ENCODE peak calls at places on chromosome 3, in nine cellular contexts. A is HTR-8/SVneo; J is amniotic stem cell; T is activated CD4-positive, CD25-positive, alpha-beta regulatory T cell treated with anti-CD3 and anti-CD28 coated beads, Interleukin-2, amount 50 U/mL, for 72 hours; B is stimulated activated naive CD4-positive, alpha-beta T cell; H is epithelial cell of proximal tubule; G is type B pancreatic cell; F is hippocampal formation; U is choroid plexus epithelial cell. I is an unnamed sample.

GRCh38 chr3:24740367-24740766 is 245.7 kb upstream of the THRB start:
- DNase-seq in G (no peak), J (no peak), U (no peak), H (no peak), B (no peak), A (no peak), T (no peak), F (no peak), I (no peak)

GRCh38 chr3:38647217-38647970 is 2.1 kb downstream of the SCN5A start:
- DNase-seq in T (no peak), F (no peak), U (no peak), J (no peak), H (no peak), G (no peak), A (no peak), B (no peak), I (peak; percentile 48)

GRCh38 chr3:150911780-150912179 is 6.5 kb upstream of the MINDY4B start:
- DNase-seq in H (no peak), B (no peak), U (no peak), A (no peak), J (no peak), T (no peak), G (no peak), F (no peak), I (no peak)

GRCh38 chr3:129794319-129795201 is 99.0 kb downstream of the TMCC1 start:
- DNase-seq in F (no peak), J (no peak), T (no peak), B (peak; percentile 19), U (peak; percentile 38), H (peak; percentile 70), G (peak; percentile 73), A (peak; percentile 14), I (no peak)

GRCh38 chr3:122245513-122246174 is 62.2 kb downstream of the CASR start:
- DNase-seq in A (no peak), F (no peak), H (no peak), J (no peak), B (peak; percentile 7), G (no peak), U (peak; percentile 20), T (no peak), I (no peak)

GRCh38 chr3:170780955-170781354 is 89.0 kb downstream of the RPL22L1 start:
- DNase-seq in T (no peak), F (no peak), H (peak; percentile 32), G (no peak), B (no peak), J (no peak), A (no peak), U (peak; percentile 63), I (no peak)

GRCh38 chr3:117304681-117305080 is 595.1 kb downstream of the TUSC7 start:
- DNase-seq in J (no peak), H (no peak), A (no peak), B (no peak), U (no peak), F (no peak), T (no peak), G (no peak), I (no peak)

GRCh38 chr3:12545473-12545791 is at the start of gene MKRN2OS:
- DNase-seq in J (no peak), T (no peak), U (no peak), A (no peak), H (no peak), B (no peak), F (no peak), G (no peak), I (no peak)

GRCh38 chr3:157477441-157477840 is 25.8 kb downstream of the VEPH1 start:
- DNase-seq in F (no peak), H (no peak), T (no peak), B (no peak), G (no peak), A (no peak), J (no peak), U (no peak), I (no peak)

GRCh38 chr3:38117163-38117716 is 19.7 kb downstream of the ACAA1 start:
- DNase-seq in A (no peak), H (no peak), B (no peak), J (no peak), F (no peak), U (no peak), G (no peak), T (no peak), I (no peak)

GRCh38 chr3:183148056-183148455 is 14.5 kb downstream of the LAMP3 start:
- DNase-seq in F (no peak), H (no peak), G (no peak), A (no peak), B (no peak), U (peak; percentile 71), J (no peak), T (no peak), I (no peak)

GRCh38 chr3:23811919-23812318 is 6.2 kb downstream of the UBE2E1 start:
- DNase-seq in T (no peak), F (no peak), B (no peak), U (no peak), J (no peak), G (no peak), A (no peak), H (no peak), I (no peak)

GRCh38 chr3:10188798-10189556 is 24.3 kb downstream of the IRAK2 start:
- DNase-seq in T (no peak), H (no peak), G (no peak), J (no peak), A (no peak), F (no peak), B (no peak), U (no peak), I (no peak)

I was measured in ascending aorta.